ENCODE peak calls at places on chromosomes 4 and X, in five cellular contexts. M is posterior cingulate gyrus, D is fibroblast of the aortic adventitia, V is myocyte, S is small intestine. J is an unnamed sample.

GRCh38 chrX:14865201-14865600 is 7.7 kb downstream of the FANCB start:
- DNase-seq in M (no peak), D (peak; percentile 50), V (peak; percentile 4), S (no peak), J (peak; percentile 9)

GRCh38 chr4:122882830-122883229 is 39.6 kb downstream of the NUDT6 start:
- DNase-seq in M (no peak), D (no peak), V (no peak), S (no peak), J (no peak)

GRCh38 chrX:41759817-41760216 is 35.8 kb downstream of the GPR82 start:
- DNase-seq in M (no peak), D (peak; percentile 47), V (peak; percentile 22), S (peak; percentile 25), J (peak; percentile 31)

GRCh38 chr4:81465668-81466357 is 5.9 kb downstream of the RASGEF1B start:
- DNase-seq in M (no peak), D (no peak), V (no peak), S (peak; percentile 94), J (no peak)

GRCh38 chr4:95761441-95761840 is 78.5 kb upstream of the PDHA2 start:
- DNase-seq in M (no peak), D (peak; percentile 10), V (peak; percentile 62), S (no peak), J (peak; percentile 67)

GRCh38 chr4:121696140-121696640 is 590 bp downstream of the ANXA5 start:
- DNase-seq in M (peak; percentile 87), D (peak; percentile 91), V (peak; percentile 86), S (peak; percentile 59), J (peak; percentile 89)

GRCh38 chr4:105145913-105146285 is 777 bp upstream of the TET2 start:
- DNase-seq in M (peak; percentile 74), D (no peak), V (no peak), S (peak; percentile 13), J (no peak)

GRCh38 chrX:113644426-113644825 is 803.8 kb upstream of the AMOT start:
- DNase-seq in M (no peak), D (peak; percentile 0), V (peak; percentile 1), S (no peak), J (peak; percentile 17)

GRCh38 chr4:140567722-140568121 is 1.0 kb downstream of the UCP1 start:
- DNase-seq in M (no peak), D (peak; percentile 9), V (no peak), S (peak; percentile 20), J (no peak)

GRCh38 chr4:30754021-30754420 is 33.9 kb downstream of the PCDH7 start:
- DNase-seq in M (no peak), D (peak; percentile 31), V (no peak), S (no peak), J (peak; percentile 53)

GRCh38 chr4:36348403-36348938 is 67.1 kb downstream of the DTHD1 start:
- DNase-seq in M (no peak), D (no peak), V (no peak), S (peak; percentile 5), J (no peak)

GRCh38 chr4:135098061-135098460 is 896.5 kb upstream of the PABPC4L start:
- DNase-seq in M (no peak), D (no peak), V (no peak), S (no peak), J (no peak)

GRCh38 chrX:101407167-101407747 is 468 bp downstream of the GLA start:
- DNase-seq in M (no peak), D (no peak), V (no peak), S (no peak), J (no peak)

GRCh38 chr4:113316879-113317278 is 267.4 kb downstream of the ANK2 start:
- DNase-seq in M (no peak), D (peak; percentile 56), V (peak; percentile 13), S (no peak), J (peak; percentile 35)

GRCh38 chrX:125203737-125204578 is 115.7 kb upstream of the TEX13C start:
- DNase-seq in M (peak; percentile 86), D (no peak), V (no peak), S (no peak), J (no peak)

GRCh38 chr4:155119006-155119405 is 89.4 kb upstream of the NPY2R start:
- DNase-seq in M (no peak), D (no peak), V (no peak), S (no peak), J (peak; percentile 2)

GRCh38 chr4:8322794-8323704 is 53.5 kb downstream of the HTRA3 start:
- DNase-seq in M (no peak), D (no peak), V (no peak), S (no peak), J (no peak)

GRCh38 chrX:39957816-39958561 is 139.8 kb downstream of the BCOR start:
- DNase-seq in M (no peak), D (peak; percentile 64), V (peak; percentile 87), S (peak; percentile 76), J (peak; percentile 40)

GRCh38 chr4:161555689-161556660 is 607.8 kb downstream of the FSTL5 start:
- DNase-seq in M (no peak), D (no peak), V (peak; percentile 72), S (no peak), J (peak; percentile 88)

GRCh38 chrX:11663875-11664210 is 1.9 kb downstream of the ARHGAP6 start:
- DNase-seq in M (no peak), D (peak; percentile 9), V (no peak), S (no peak), J (no peak)

GRCh38 chr4:148216866-148217814 is 225.1 kb downstream of the NR3C2 start:
- DNase-seq in M (no peak), D (peak; percentile 7), V (peak; percentile 80), S (peak; percentile 68), J (peak; percentile 21)

GRCh38 chrX:14409341-14409740 is 120.0 kb upstream of the GLRA2 start:
- DNase-seq in M (no peak), D (no peak), V (peak; percentile 21), S (peak; percentile 86), J (peak; percentile 21)

GRCh38 chr4:3746701-3747581 is 19.2 kb upstream of the ADRA2C start:
- DNase-seq in M (no peak), D (no peak), V (no peak), S (no peak), J (no peak)

GRCh38 chr4:183637461-183637860 is 21.5 kb downstream of the RWDD4 start:
- DNase-seq in M (no peak), D (peak; percentile 31), V (no peak), S (no peak), J (peak; percentile 42)

GRCh38 chrX:106932960-106933537 is 12.8 kb downstream of the CLDN2 start:
- DNase-seq in M (no peak), D (peak; percentile 71), V (no peak), S (no peak), J (no peak)

GRCh38 chr4:159881158-159881557 is 778.3 kb downstream of the RAPGEF2 start:
- DNase-seq in M (no peak), D (no peak), V (no peak), S (no peak), J (no peak)

GRCh38 chr4:3485011-3485881 is 22.1 kb downstream of the DOK7 start:
- DNase-seq in M (no peak), D (no peak), V (no peak), S (no peak), J (no peak)

GRCh38 chr4:176778491-176778890 is 14.2 kb downstream of the VEGFC start:
- DNase-seq in M (no peak), D (peak; percentile 54), V (peak; percentile 56), S (no peak), J (peak; percentile 68)

GRCh38 chrX:17440836-17441235 is 65.8 kb downstream of the NHS start:
- DNase-seq in M (no peak), D (no peak), V (no peak), S (no peak), J (no peak)

GRCh38 chr4:156941940-156942548 is 29.6 kb downstream of the PDGFC start:
- DNase-seq in M (peak; percentile 74), D (peak; percentile 86), V (peak; percentile 73), S (no peak), J (peak; percentile 88)

GRCh38 chr4:41122775-41123174 is 91.6 kb downstream of the APBB2 start:
- DNase-seq in M (no peak), D (no peak), V (no peak), S (no peak), J (no peak)

GRCh38 chr4:70754470-70754869 is 32.7 kb downstream of the RUFY3 start:
- DNase-seq in M (no peak), D (no peak), V (no peak), S (no peak), J (no peak)